ENCODE peak calls at places on chromosomes 1 and 21, in six cellular contexts. E is cardiac fibroblast; T is stimulated activated effector memory CD8-positive, alpha-beta T cell treated with anti-CD3 and anti-CD28 coated beads, Interleukin-12 subunit alpha, Interleukin-12 subunit beta, amount 100 ng/mL, for 72 hours; Y is COR-L47; W is B cell; U is KBM-7. V is an unnamed sample.

GRCh38 chr1:26218906-26219494 is 15.0 kb upstream of the CEP85 start:
- DNase-seq in E (no peak), T (no peak), Y (peak; percentile 46), W (no peak), U (no peak), V (no peak)

GRCh38 chr1:29635073-29635335 is 398.7 kb downstream of the PTPRU start:
- DNase-seq in E (no peak), T (no peak), Y (no peak), W (no peak), U (no peak), V (no peak)

GRCh38 chr1:155984341-155984740 is 6.0 kb upstream of the ARHGEF2 start:
- DNase-seq in E (no peak), T (no peak), Y (peak; percentile 76), W (no peak), U (no peak), V (no peak)

GRCh38 chr1:228105269-228105995 is 2.3 kb upstream of the C1orf35 start:
- DNase-seq in E (no peak), T (no peak), Y (no peak), W (no peak), U (no peak), V (no peak)

GRCh38 chr21:45747802-45748445 is 104.4 kb downstream of the PCBP3 start:
- DNase-seq in E (peak; percentile 41), T (no peak), Y (peak; percentile 39), W (no peak), U (no peak), V (no peak)

GRCh38 chr1:185238447-185238846 is 78.6 kb downstream of the IVNS1ABP start:
- DNase-seq in E (peak; percentile 48), T (no peak), Y (no peak), W (no peak), U (no peak), V (no peak)

GRCh38 chr1:6960291-6960758 is 175.1 kb downstream of the CAMTA1 start:
- DNase-seq in E (peak; percentile 17), T (no peak), Y (no peak), W (no peak), U (no peak), V (no peak)

GRCh38 chr21:44778094-44778493 is 23.5 kb downstream of the UBE2G2 start:
- DNase-seq in E (no peak), T (no peak), Y (no peak), W (no peak), U (no peak), V (no peak)

GRCh38 chr1:201090536-201090935 is 21.7 kb downstream of the CACNA1S start:
- DNase-seq in E (no peak), T (no peak), Y (no peak), W (no peak), U (no peak), V (no peak)

GRCh38 chr1:193926956-193927355 is 740.5 kb upstream of the B3GALT2 start:
- DNase-seq in E (no peak), T (no peak), Y (no peak), W (no peak), U (no peak), V (no peak)

GRCh38 chr1:105172803-105173202 is 1423.1 kb downstream of the AMY1C start:
- DNase-seq in E (no peak), T (no peak), Y (peak; percentile 95), W (no peak), U (no peak), V (no peak)

GRCh38 chr21:25639167-25639921 is at the start of gene JAM2:
- DNase-seq in E (peak; percentile 12), T (peak; percentile 74), Y (peak; percentile 32), W (peak; percentile 75), U (peak; percentile 42), V (peak; percentile 32)

GRCh38 chr1:96843196-96843595 is 121.6 kb downstream of the PTBP2 start:
- DNase-seq in E (peak; percentile 73), T (no peak), Y (no peak), W (no peak), U (no peak), V (no peak)

GRCh38 chr1:182507685-182508084 is 57.7 kb downstream of the RGSL1 start:
- DNase-seq in E (peak; percentile 2), T (no peak), Y (no peak), W (no peak), U (no peak), V (no peak)

GRCh38 chr1:113142791-113143190 is 69.8 kb downstream of the LRIG2 start:
- DNase-seq in E (peak; percentile 83), T (no peak), Y (no peak), W (no peak), U (no peak), V (no peak)

GRCh38 chr1:243623831-243624230 is 226.2 kb downstream of the AKT3 start:
- DNase-seq in E (peak; percentile 5), T (no peak), Y (no peak), W (no peak), U (no peak), V (no peak)

GRCh38 chr1:42040159-42040558 is 113.1 kb upstream of the GUCA2B start:
- DNase-seq in E (no peak), T (no peak), Y (no peak), W (no peak), U (no peak), V (no peak)

GRCh38 chr1:7262611-7263010 is 477.4 kb downstream of the CAMTA1 start:
- DNase-seq in E (no peak), T (no peak), Y (peak; percentile 87), W (no peak), U (no peak), V (no peak)

GRCh38 chr1:91523462-91523861 is 22.8 kb downstream of the CDC7 start:
- DNase-seq in E (peak; percentile 45), T (no peak), Y (no peak), W (no peak), U (no peak), V (no peak)